ENCODE peak calls at places on chromosomes 4 and X, in five cellular contexts. One of them, this sample, is unnamed.

GRCh38 chrX:46561931-46562721 is 11.4 kb upstream of the CHST7 start:
- DNase-seq in brain microvascular endothelial cell: no peak
- DNase-seq in effector memory CD4-positive, alpha-beta T cell: no peak
- DNase-seq in left lung: no peak
- DNase-seq in SK-N-SH: no peak
- DNase-seq in this sample: no peak

GRCh38 chr4:137531121-137531520 is 1.2 kb downstream of the PCDH18 start:
- DNase-seq in brain microvascular endothelial cell: peak
- DNase-seq in effector memory CD4-positive, alpha-beta T cell: no peak
- DNase-seq in left lung: no peak
- DNase-seq in SK-N-SH: peak
- DNase-seq in this sample: no peak

GRCh38 chr4:26566027-26566578 is 17.8 kb upstream of the TBC1D19 start:
- DNase-seq in brain microvascular endothelial cell: no peak
- DNase-seq in effector memory CD4-positive, alpha-beta T cell: no peak
- DNase-seq in left lung: no peak
- DNase-seq in SK-N-SH: no peak
- DNase-seq in this sample: no peak

GRCh38 chr4:36502350-36502749 is 220.9 kb downstream of the DTHD1 start:
- DNase-seq in brain microvascular endothelial cell: no peak
- DNase-seq in effector memory CD4-positive, alpha-beta T cell: no peak
- DNase-seq in left lung: no peak
- DNase-seq in SK-N-SH: no peak
- DNase-seq in this sample: peak

GRCh38 chrX:54449929-54450328 is 9.7 kb downstream of the TSR2 start:
- DNase-seq in brain microvascular endothelial cell: no peak
- DNase-seq in effector memory CD4-positive, alpha-beta T cell: no peak
- DNase-seq in left lung: no peak
- DNase-seq in SK-N-SH: no peak
- DNase-seq in this sample: no peak

GRCh38 chr4:86400216-86400615 is 40.4 kb upstream of the MAPK10 start:
- DNase-seq in brain microvascular endothelial cell: no peak
- DNase-seq in effector memory CD4-positive, alpha-beta T cell: no peak
- DNase-seq in left lung: no peak
- DNase-seq in SK-N-SH: no peak
- DNase-seq in this sample: no peak

GRCh38 chr4:110614981-110615365 is 7.9 kb downstream of the PITX2 start:
- DNase-seq in brain microvascular endothelial cell: no peak
- DNase-seq in effector memory CD4-positive, alpha-beta T cell: no peak
- DNase-seq in left lung: no peak
- DNase-seq in SK-N-SH: no peak
- DNase-seq in this sample: no peak

GRCh38 chr4:10078481-10079233 is 37.9 kb downstream of the WDR1 start:
- DNase-seq in brain microvascular endothelial cell: no peak
- DNase-seq in effector memory CD4-positive, alpha-beta T cell: no peak
- DNase-seq in left lung: peak
- DNase-seq in SK-N-SH: no peak
- DNase-seq in this sample: no peak

GRCh38 chr4:157220026-157220881 is at the start of gene GRIA2:
- DNase-seq in brain microvascular endothelial cell: peak
- DNase-seq in effector memory CD4-positive, alpha-beta T cell: no peak
- DNase-seq in left lung: peak
- DNase-seq in SK-N-SH: peak
- DNase-seq in this sample: no peak

GRCh38 chrX:151974336-151975227 is at the start of gene GABRE:
- DNase-seq in brain microvascular endothelial cell: no peak
- DNase-seq in effector memory CD4-positive, alpha-beta T cell: no peak
- DNase-seq in left lung: peak
- DNase-seq in SK-N-SH: peak
- DNase-seq in this sample: no peak

GRCh38 chrX:151970027-151970426 is 4.4 kb downstream of the GABRE start:
- DNase-seq in brain microvascular endothelial cell: no peak
- DNase-seq in effector memory CD4-positive, alpha-beta T cell: no peak
- DNase-seq in left lung: no peak
- DNase-seq in SK-N-SH: no peak
- DNase-seq in this sample: no peak

GRCh38 chrX:151973262-151973661 is 1.2 kb downstream of the GABRE start:
- DNase-seq in brain microvascular endothelial cell: no peak
- DNase-seq in effector memory CD4-positive, alpha-beta T cell: no peak
- DNase-seq in left lung: no peak
- DNase-seq in SK-N-SH: no peak
- DNase-seq in this sample: no peak

GRCh38 chrX:151973851-151974335 is 583 bp downstream of the GABRE start:
- DNase-seq in brain microvascular endothelial cell: no peak
- DNase-seq in effector memory CD4-positive, alpha-beta T cell: no peak
- DNase-seq in left lung: peak
- DNase-seq in SK-N-SH: peak
- DNase-seq in this sample: no peak

GRCh38 chrX:151970661-151971060 is 3.8 kb downstream of the GABRE start:
- DNase-seq in brain microvascular endothelial cell: peak
- DNase-seq in effector memory CD4-positive, alpha-beta T cell: no peak
- DNase-seq in left lung: peak
- DNase-seq in SK-N-SH: no peak
- DNase-seq in this sample: no peak
- H3K27ac ChIP-seq in brain microvascular endothelial cell: peak
- H3K27ac ChIP-seq in effector memory CD4-positive, alpha-beta T cell: no peak
- H3K27ac ChIP-seq in left lung: peak
- H3K27ac ChIP-seq in SK-N-SH: peak
- H3K27ac ChIP-seq in this sample: peak

DNA sequence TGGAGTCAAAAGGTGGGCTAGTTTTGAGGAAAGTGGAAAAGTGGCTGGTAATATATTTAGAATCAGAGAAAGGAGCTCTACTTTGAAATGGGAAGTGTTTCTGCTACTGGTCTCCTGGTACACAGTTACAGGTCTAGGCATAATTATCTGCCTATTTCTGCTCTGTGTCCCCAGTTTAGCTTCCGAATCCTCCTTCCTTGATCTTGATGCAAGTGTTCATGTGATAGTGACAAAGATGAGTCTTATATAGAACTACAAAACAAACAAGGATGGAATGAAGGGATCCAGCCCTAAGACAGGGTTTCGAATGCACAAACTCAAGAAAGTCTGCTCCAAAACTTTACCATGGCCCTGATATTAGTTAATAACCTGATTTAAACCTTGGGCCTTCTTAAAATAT is 580.2 kb downstream of the INPP4B start:
- DNase-seq in brain microvascular endothelial cell: no peak
- DNase-seq in effector memory CD4-positive, alpha-beta T cell: no peak
- DNase-seq in left lung: no peak
- DNase-seq in SK-N-SH: no peak
- DNase-seq in this sample: no peak
- H3K27ac ChIP-seq in brain microvascular endothelial cell: peak
- H3K27ac ChIP-seq in effector memory CD4-positive, alpha-beta T cell: peak
- H3K27ac ChIP-seq in left lung: no peak
- H3K27ac ChIP-seq in SK-N-SH: no peak
- H3K27ac ChIP-seq in this sample: peak

DNA sequence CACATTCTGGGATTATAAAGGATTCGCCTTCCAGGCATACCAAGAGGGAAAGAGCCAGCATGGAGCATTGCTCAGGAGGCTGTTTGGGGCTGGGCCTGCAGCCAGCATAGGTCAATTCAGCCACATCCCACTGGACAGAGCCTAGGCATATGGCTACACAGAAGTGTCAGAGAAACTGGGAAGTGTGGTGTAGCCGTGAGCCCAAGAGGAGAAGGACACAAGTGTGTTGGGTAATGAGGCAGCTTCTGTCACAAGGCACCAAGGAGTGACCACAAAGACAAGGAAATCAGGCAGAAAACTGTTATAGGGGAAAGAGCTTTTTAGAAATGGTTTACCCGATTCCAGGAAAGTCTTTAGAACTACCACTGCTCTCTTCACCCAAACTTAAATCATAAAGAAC is 178.6 kb upstream of the TBL1X start:
- DNase-seq in brain microvascular endothelial cell: no peak
- DNase-seq in effector memory CD4-positive, alpha-beta T cell: no peak
- DNase-seq in left lung: no peak
- DNase-seq in SK-N-SH: no peak
- DNase-seq in this sample: no peak
- H3K27ac ChIP-seq in brain microvascular endothelial cell: no peak
- H3K27ac ChIP-seq in effector memory CD4-positive, alpha-beta T cell: no peak
- H3K27ac ChIP-seq in left lung: no peak
- H3K27ac ChIP-seq in SK-N-SH: no peak
- H3K27ac ChIP-seq in this sample: no peak

GRCh38 chr4:144808034-144808433 is 162.1 kb downstream of the HHIP start:
- DNase-seq in brain microvascular endothelial cell: no peak
- DNase-seq in effector memory CD4-positive, alpha-beta T cell: no peak
- DNase-seq in left lung: no peak
- DNase-seq in SK-N-SH: no peak
- DNase-seq in this sample: no peak

DNA sequence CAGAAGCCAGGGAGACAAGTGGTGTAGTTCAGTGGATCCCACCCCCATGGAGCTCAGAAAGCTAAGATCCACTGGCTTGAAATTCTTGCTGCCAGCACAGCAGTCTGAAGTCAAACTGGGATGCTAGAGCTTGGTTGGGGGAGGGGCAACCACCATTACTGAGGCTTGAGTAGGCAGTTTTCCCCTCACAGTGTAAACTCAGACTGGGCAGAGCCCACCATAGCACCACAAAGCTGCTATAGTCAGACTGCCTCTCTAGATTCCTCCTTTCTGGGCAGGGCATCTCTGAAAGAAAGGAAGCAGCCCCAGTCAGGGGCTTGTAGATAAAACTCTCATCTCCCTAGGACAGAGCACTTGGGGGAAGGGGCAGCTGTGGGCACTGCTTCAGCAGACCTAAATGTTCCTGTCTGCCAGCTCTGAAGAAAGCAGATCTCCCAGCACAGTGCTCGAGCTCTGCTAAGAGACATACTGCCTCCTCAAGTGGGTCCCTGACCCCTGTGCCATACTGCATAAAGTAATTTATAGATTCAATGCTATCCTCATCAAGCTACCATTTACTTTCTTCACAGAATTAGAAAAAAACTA is 163.2 kb downstream of the HHIP start:
- DNase-seq in brain microvascular endothelial cell: no peak
- DNase-seq in effector memory CD4-positive, alpha-beta T cell: no peak
- DNase-seq in left lung: no peak
- DNase-seq in SK-N-SH: no peak
- DNase-seq in this sample: no peak
- H3K27ac ChIP-seq in brain microvascular endothelial cell: no peak
- H3K27ac ChIP-seq in effector memory CD4-positive, alpha-beta T cell: no peak
- H3K27ac ChIP-seq in left lung: no peak
- H3K27ac ChIP-seq in SK-N-SH: no peak
- H3K27ac ChIP-seq in this sample: no peak

DNA sequence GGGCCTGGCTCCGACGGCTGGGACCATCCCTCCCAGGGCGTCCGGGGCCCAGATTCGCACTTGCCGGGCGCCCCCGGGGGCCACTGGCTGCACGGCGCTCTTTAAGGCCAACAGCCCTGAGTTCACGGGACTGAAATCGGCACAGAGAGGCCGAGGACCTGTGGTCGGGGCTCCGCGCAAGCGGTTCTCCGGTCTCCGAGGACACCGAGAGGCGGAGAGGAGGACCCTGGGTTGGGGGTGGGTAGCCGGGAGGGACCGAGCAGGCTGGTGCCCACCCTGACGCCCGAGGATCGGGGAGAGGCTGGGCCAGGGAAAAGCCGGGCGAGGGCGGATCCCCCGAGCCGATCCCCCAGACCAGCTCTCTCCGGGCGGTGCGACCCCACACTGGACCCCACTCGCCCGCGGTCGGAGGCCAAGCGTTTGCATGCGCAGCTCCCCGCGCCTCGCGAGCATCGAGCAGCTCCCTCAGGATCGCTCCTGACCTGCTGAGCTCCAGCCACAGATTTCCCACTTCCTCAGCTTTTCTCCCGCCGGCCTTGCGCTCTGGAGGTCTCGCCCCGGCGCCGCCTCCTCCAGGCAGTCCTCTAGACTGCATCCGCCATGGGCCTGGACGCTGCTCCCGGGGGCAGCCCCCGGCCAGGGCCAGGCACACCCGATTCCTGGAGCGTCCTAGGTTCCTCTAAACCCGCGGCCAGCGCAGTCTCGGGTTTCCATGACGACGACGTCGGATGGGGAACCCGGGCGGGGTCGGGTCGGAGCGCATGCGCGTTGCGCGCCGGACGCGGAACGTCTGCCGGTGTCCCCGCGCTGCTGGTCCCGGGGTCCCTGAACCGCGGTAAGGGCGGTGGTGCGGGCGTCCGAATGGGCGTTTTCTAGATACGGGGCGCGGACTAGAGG is 17.6 kb upstream of the NAT8L start:
- DNase-seq in brain microvascular endothelial cell: peak
- DNase-seq in effector memory CD4-positive, alpha-beta T cell: peak
- DNase-seq in left lung: peak
- DNase-seq in SK-N-SH: peak
- DNase-seq in this sample: no peak
- H3K27ac ChIP-seq in brain microvascular endothelial cell: no peak
- H3K27ac ChIP-seq in effector memory CD4-positive, alpha-beta T cell: peak
- H3K27ac ChIP-seq in left lung: no peak
- H3K27ac ChIP-seq in SK-N-SH: no peak
- H3K27ac ChIP-seq in this sample: no peak

GRCh38 chr4:184941671-184942070 is 76.6 kb upstream of the HELT start:
- DNase-seq in brain microvascular endothelial cell: no peak
- DNase-seq in effector memory CD4-positive, alpha-beta T cell: no peak
- DNase-seq in left lung: no peak
- DNase-seq in SK-N-SH: no peak
- DNase-seq in this sample: no peak

GRCh38 chr4:184940500-184940899 is 77.8 kb upstream of the HELT start:
- DNase-seq in brain microvascular endothelial cell: no peak
- DNase-seq in effector memory CD4-positive, alpha-beta T cell: no peak
- DNase-seq in left lung: no peak
- DNase-seq in SK-N-SH: no peak
- DNase-seq in this sample: no peak

GRCh38 chr4:184937745-184938144 is 80.5 kb upstream of the HELT start:
- DNase-seq in brain microvascular endothelial cell: no peak
- DNase-seq in effector memory CD4-positive, alpha-beta T cell: no peak
- DNase-seq in left lung: no peak
- DNase-seq in SK-N-SH: peak
- DNase-seq in this sample: no peak

GRCh38 chr4:184938871-184939270 is 79.4 kb upstream of the HELT start:
- DNase-seq in brain microvascular endothelial cell: no peak
- DNase-seq in effector memory CD4-positive, alpha-beta T cell: no peak
- DNase-seq in left lung: no peak
- DNase-seq in SK-N-SH: no peak
- DNase-seq in this sample: no peak

GRCh38 chr4:184939978-184940377 is 78.3 kb upstream of the HELT start:
- DNase-seq in brain microvascular endothelial cell: no peak
- DNase-seq in effector memory CD4-positive, alpha-beta T cell: no peak
- DNase-seq in left lung: no peak
- DNase-seq in SK-N-SH: no peak
- DNase-seq in this sample: no peak
- H3K27ac ChIP-seq in brain microvascular endothelial cell: no peak
- H3K27ac ChIP-seq in effector memory CD4-positive, alpha-beta T cell: no peak
- H3K27ac ChIP-seq in left lung: no peak
- H3K27ac ChIP-seq in SK-N-SH: no peak
- H3K27ac ChIP-seq in this sample: no peak

GRCh38 chr4:70991596-70991995 is 1.9 kb upstream of the DCK start:
- DNase-seq in brain microvascular endothelial cell: no peak
- DNase-seq in effector memory CD4-positive, alpha-beta T cell: no peak
- DNase-seq in left lung: no peak
- DNase-seq in SK-N-SH: no peak
- DNase-seq in this sample: no peak
- H3K27ac ChIP-seq in brain microvascular endothelial cell: no peak
- H3K27ac ChIP-seq in effector memory CD4-positive, alpha-beta T cell: no peak
- H3K27ac ChIP-seq in left lung: no peak
- H3K27ac ChIP-seq in SK-N-SH: no peak
- H3K27ac ChIP-seq in this sample: no peak